ENCODE peak calls at places on chromosomes 6 and 20, in four cellular contexts. Y, N, G and M are unnamed samples.
A peak's percentile ranks its signal among the peaks of the same experiment; 100 is the strongest.

GRCh38 chr6:118284736-118285360 is 263.2 kb upstream of the PLN start:
- DNase-seq in Y (no peak), N (no peak), G (no peak), M (no peak)

GRCh38 chr6:21348462-21349195 is 244.9 kb upstream of the SOX4 start:
- DNase-seq in Y (peak; percentile 29), N (no peak), G (no peak), M (peak; percentile 74)

GRCh38 chr6:132253906-132254305 is 147.4 kb downstream of the MOXD1 start:
- DNase-seq in Y (no peak), N (no peak), G (no peak), M (no peak)

GRCh38 chr6:15026832-15027231 is 219.0 kb upstream of the JARID2 start:
- DNase-seq in Y (no peak), N (peak; percentile 78), G (no peak), M (no peak)

GRCh38 chr6:152529364-152529763 is 107.8 kb downstream of the SYNE1 start:
- DNase-seq in Y (no peak), N (no peak), G (no peak), M (no peak)

GRCh38 chr20:34364013-34364382 is 925 bp downstream of the ITCH start:
- DNase-seq in Y (no peak), N (no peak), G (peak; percentile 18), M (no peak)

GRCh38 chr6:151535476-151536279 is 41.9 kb downstream of the CCDC170 start:
- DNase-seq in Y (no peak), N (peak; percentile 16), G (no peak), M (no peak)

GRCh38 chr20:45416917-45417316 is 976 bp downstream of the PIGT start:
- DNase-seq in Y (no peak), N (no peak), G (no peak), M (no peak)

GRCh38 chr20:34768105-34768504 is 57.3 kb downstream of the NCOA6 start:
- DNase-seq in Y (no peak), N (no peak), G (no peak), M (no peak)

GRCh38 chr20:54170963-54171362 is 2.8 kb downstream of the CYP24A1 start:
- DNase-seq in Y (no peak), N (no peak), G (no peak), M (no peak)

GRCh38 chr6:164882236-164882635 is 427.2 kb downstream of the C6orf118 start:
- DNase-seq in Y (no peak), N (no peak), G (no peak), M (no peak)

GRCh38 chr6:68651018-68651985 is 16.2 kb downstream of the ADGRB3 start:
- DNase-seq in Y (no peak), N (no peak), G (no peak), M (no peak)

GRCh38 chr20:25309395-25310267 is 61.7 kb downstream of the PYGB start:
- DNase-seq in Y (no peak), N (peak; percentile 82), G (peak; percentile 63), M (no peak)

DNA sequence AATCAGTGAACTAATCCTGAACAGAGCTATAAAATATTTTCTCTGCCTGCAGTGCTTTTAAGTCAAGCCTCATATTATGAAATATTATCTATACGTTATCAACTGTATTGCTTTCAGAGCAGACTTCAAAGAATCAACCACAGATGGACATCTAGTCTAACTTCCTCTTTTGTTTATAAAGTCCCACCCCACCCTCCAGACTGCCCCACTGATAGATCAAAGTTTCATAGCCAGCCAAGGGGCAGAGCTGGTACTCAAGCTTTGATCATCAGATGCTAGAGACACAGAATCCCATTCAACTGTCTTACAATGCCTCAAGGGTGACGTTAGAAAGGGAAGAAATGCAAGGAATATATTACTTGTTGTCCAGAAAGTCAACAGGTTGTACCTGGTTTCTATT is 308.3 kb downstream of the LAMA2 start:
- DNase-seq in Y (no peak), N (no peak), G (no peak), M (no peak)
- TF ChIP-seq ELF4 in Y (no peak), N (no peak), G (no peak), M (no peak)

GRCh38 chr6:153852481-153852880 is 186.6 kb upstream of the OPRM1 start:
- DNase-seq in Y (no peak), N (no peak), G (no peak), M (no peak)
- TF ChIP-seq ELF4 in Y (no peak), N (no peak), G (no peak), M (no peak)

GRCh38 chr20:5539656-5540055 is 210.5 kb upstream of the SHLD1 start:
- DNase-seq in Y (no peak), N (no peak), G (no peak), M (no peak)
- TF ChIP-seq ELF4 in Y (no peak), N (no peak), G (no peak), M (no peak)

GRCh38 chr20:17845701-17846475 is 122.7 kb downstream of the SNX5 start:
- DNase-seq in Y (no peak), N (peak; percentile 76), G (no peak), M (no peak)
- TF ChIP-seq ELF4 in Y (no peak), N (no peak), G (no peak), M (no peak)

GRCh38 chr6:73309534-73309783 is 44.6 kb downstream of the DPPA5 start:
- DNase-seq in Y (no peak), N (no peak), G (no peak), M (no peak)

GRCh38 chr6:73309784-73310502 is 44.1 kb downstream of the DPPA5 start:
- DNase-seq in Y (peak; percentile 68), N (no peak), G (peak; percentile 85), M (no peak)

GRCh38 chr6:73314577-73315492 is 39.2 kb downstream of the DPPA5 start:
- DNase-seq in Y (peak; percentile 26), N (no peak), G (no peak), M (no peak)

DNA sequence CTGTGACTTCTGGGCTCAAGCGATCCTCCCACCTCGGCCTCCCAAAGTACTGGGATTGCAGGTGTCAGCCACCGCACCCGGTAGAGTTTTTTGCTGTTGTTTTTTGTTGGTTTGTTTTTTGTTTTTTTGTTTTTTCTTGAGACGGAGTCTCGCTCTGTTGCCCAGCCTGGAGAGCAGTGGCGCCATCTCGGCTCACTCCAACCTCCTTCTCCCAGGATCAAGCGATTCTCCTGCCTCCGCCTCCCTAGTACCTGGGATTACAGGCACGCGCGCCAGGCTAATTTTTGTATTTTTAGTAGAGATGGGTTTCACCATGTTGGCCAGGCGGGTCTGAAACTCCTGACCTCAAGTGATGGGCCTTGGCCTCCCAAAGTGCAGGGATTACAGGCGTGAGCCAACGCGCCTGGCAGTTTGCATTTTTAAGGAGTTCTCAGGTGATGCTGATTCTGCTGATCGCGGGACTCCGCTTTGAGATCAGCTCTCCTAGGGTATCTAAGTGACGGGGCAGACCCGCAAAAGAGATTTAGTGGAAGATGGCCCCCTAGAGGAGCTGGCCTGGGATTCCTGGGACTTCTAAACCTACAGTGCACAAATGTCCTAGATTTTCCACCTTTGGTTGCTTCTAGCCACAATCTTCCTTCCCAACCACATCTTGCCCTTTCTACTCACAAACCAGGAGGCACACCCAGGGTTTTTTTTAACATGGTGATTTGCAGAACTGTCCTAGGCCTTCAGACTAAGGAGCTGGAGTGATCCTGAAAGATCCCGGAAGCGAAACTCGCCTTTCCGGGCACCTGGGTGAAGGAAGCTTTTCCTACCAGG is 45.2 kb downstream of the DPPA5 start:
- DNase-seq in Y (peak; percentile 50), N (no peak), G (peak; percentile 68), M (no peak)
- TF ChIP-seq ELF4 in Y (no peak), N (no peak), G (no peak), M (no peak)

GRCh38 chr6:149834513-149835481 is 29.4 kb downstream of the LRP11 start:
- DNase-seq in Y (peak; percentile 69), N (peak; percentile 64), G (peak; percentile 65), M (peak; percentile 69)
- TF ChIP-seq ELF4 in Y (no peak), N (no peak), G (no peak), M (no peak)

GRCh38 chr6:136989591-136990578 is 54.9 kb downstream of the IL20RA start:
- DNase-seq in Y (peak; percentile 70), N (no peak), G (no peak), M (peak; percentile 67)
- TF ChIP-seq ELF4 in Y (no peak), N (no peak), G (no peak), M (no peak)

GRCh38 chr6:98847392-98847766 is 13.0 kb downstream of the POU3F2 start:
- DNase-seq in Y (no peak), N (no peak), G (no peak), M (no peak)

GRCh38 chr6:98846021-98846380 is 11.6 kb downstream of the POU3F2 start:
- DNase-seq in Y (no peak), N (no peak), G (no peak), M (no peak)

GRCh38 chr6:98844244-98845161 is 10.1 kb downstream of the POU3F2 start:
- DNase-seq in Y (no peak), N (no peak), G (no peak), M (no peak)

GRCh38 chr6:98843274-98844243 is 9.2 kb downstream of the POU3F2 start:
- DNase-seq in Y (no peak), N (no peak), G (no peak), M (no peak)

DNA sequence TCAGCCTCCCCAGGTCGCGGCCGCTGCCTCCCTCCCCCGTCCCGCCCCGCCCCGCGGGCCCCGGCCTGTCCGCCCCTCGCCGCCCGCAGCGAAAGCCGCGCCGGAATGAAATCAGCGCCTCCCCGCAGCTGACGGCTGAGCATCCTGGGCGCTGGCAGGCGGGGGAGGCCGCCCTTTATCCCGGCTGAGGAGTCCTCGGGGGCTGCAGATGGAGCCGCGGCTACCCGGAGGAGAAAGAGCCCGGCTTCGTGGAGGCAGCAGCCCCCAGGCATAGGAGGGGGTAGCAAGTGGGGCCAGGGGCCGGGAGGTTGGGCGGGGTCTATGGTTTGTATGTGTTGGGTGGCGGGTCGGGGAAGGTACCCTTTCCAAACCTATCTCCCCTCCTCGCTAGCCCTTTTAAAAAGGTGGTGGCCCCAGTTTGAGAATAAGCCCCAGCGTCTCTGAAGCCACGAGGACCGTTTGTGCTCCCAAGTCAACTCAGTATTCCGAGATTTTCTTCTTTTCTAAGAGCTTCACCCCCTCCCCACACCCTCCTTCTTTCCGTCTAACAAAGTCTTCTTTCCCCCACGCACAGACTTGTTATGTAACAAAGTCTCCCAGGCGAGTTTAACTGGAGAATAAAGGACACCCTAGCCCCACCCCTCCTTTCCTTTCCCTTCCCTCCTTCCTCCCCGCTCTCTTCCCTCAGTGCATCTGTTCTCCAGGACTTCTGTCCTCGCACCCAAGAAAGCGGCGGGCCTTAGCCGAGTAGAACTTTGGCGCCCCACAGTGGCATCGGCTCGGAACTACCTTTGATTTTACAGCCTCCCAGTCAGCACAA is 11.0 kb downstream of the POU3F2 start:
- DNase-seq in Y (peak; percentile 91), N (peak; percentile 40), G (peak; percentile 71), M (peak; percentile 82)
- TF ChIP-seq ELF4 in Y (no peak), N (no peak), G (no peak), M (no peak)

GRCh38 chr6:100538086-100538485 is 73.4 kb upstream of the SIM1 start:
- DNase-seq in Y (no peak), N (no peak), G (no peak), M (no peak)
- TF ChIP-seq ELF4 in Y (no peak), N (no peak), G (no peak), M (no peak)

GRCh38 chr6:12973302-12973865 is 256.8 kb downstream of the PHACTR1 start:
- DNase-seq in Y (no peak), N (no peak), G (no peak), M (no peak)

GRCh38 chr6:12980741-12981140 is 264.2 kb downstream of the PHACTR1 start:
- DNase-seq in Y (no peak), N (no peak), G (no peak), M (no peak)

GRCh38 chr6:12977206-12977605 is 260.6 kb downstream of the PHACTR1 start:
- DNase-seq in Y (no peak), N (no peak), G (no peak), M (no peak)

DNA sequence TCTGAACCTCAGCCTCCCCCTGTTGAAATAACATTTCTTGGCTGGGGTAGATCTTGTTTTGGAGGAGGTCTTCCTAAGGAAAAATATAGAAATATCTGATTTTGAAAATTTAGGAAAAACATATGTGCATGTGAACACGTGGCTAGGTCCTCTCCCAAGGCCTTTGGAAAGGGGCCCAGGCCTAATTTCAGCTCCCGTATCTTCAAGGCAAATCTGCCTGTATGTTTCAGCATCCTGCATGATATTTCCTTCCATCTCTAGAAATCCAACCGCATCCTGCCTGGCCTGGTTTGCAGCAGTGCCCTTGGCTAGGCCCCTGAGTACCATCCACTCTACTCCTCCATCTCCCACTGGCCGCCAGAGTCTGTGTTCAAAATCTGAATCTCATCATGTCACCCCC is 261.3 kb downstream of the PHACTR1 start:
- DNase-seq in Y (no peak), N (no peak), G (no peak), M (no peak)
- TF ChIP-seq ELF4 in Y (no peak), N (no peak), G (no peak), M (no peak)